ENCODE peak calls at places on chromosomes 7 and 10, in seven cellular contexts. P, Y, Q, K, T, I and Z are unnamed samples.

GRCh38 chr10:119546009-119546408 is 3.5 kb upstream of the RGS10 start:
- DNase-seq in P (no peak), Y (no peak), Q (peak; percentile 21), K (no peak), T (no peak), I (no peak), Z (no peak)

GRCh38 chr10:68271104-68271882 is 39.4 kb upstream of the ATOH7 start:
- DNase-seq in P (no peak), Y (no peak), Q (no peak), K (no peak), T (no peak), I (peak; percentile 88), Z (no peak)

GRCh38 chr7:5567810-5568209 is 144.2 kb upstream of the TNRC18 start:
- DNase-seq in P (no peak), Y (no peak), Q (no peak), K (no peak), T (no peak), I (no peak), Z (no peak)

GRCh38 chr7:28920424-28920823 is 37.7 kb downstream of the TRIL start:
- DNase-seq in P (no peak), Y (peak; percentile 30), Q (peak; percentile 72), K (no peak), T (no peak), I (no peak), Z (no peak)

GRCh38 chr7:55574062-55574717 is 1.9 kb upstream of the VOPP1 start:
- DNase-seq in P (no peak), Y (peak; percentile 69), Q (peak; percentile 45), K (no peak), T (no peak), I (peak; percentile 54), Z (no peak)

GRCh38 chr10:51747211-51747610 is 47.8 kb upstream of the CSTF2T start:
- DNase-seq in P (no peak), Y (no peak), Q (no peak), K (no peak), T (no peak), I (no peak), Z (no peak)

GRCh38 chr7:117048114-117048853 is 95.0 kb downstream of the ST7 start:
- DNase-seq in P (no peak), Y (no peak), Q (no peak), K (no peak), T (no peak), I (no peak), Z (no peak)

GRCh38 chr7:66380285-66380888 is 175.3 kb downstream of the TPST1 start:
- DNase-seq in P (no peak), Y (peak; percentile 65), Q (peak; percentile 74), K (no peak), T (no peak), I (no peak), Z (peak; percentile 66)